ENCODE peak calls at places on chromosomes 12 and 14, in eight cellular contexts. N is RPMI8226; U is M059J; Y is WTC11; M is activated naive CD4-positive, alpha-beta T cell; T is GM03348; H is transverse colon; F is activated T-helper 1 cell treated with anti-CD3 and anti-CD28 coated beads, Interleukin-12 subunit alpha, Interleukin-12 subunit beta, Interleukin-2, Interleukin-4 antibody, amounts not matched to agents 30 ng/mL and 10 ng/mL and 1 ng/mL, durations not matched to agents 14 hours and 24 hours and 36 hours. K is an unnamed sample.

GRCh38 chr12:72471806-72472205 is 199.6 kb downstream of the TRHDE start:
- DNase-seq in N (no peak), U (no peak), Y (no peak), M (no peak), T (no peak), H (no peak), F (no peak), K (no peak)

GRCh38 chr12:121610239-121611149 is 15.8 kb upstream of the ORAI1 start:
- DNase-seq in N (no peak), U (no peak), Y (no peak), M (no peak), T (peak), H (peak), F (no peak), K (no peak)

GRCh38 chr12:1357711-1358110 is 236.7 kb downstream of the FBXL14 start:
- DNase-seq in N (no peak), U (no peak), Y (no peak), M (no peak), T (no peak), H (no peak), F (no peak), K (no peak)

GRCh38 chr12:130437555-130438242 is 100.0 kb downstream of the PIWIL1 start:
- DNase-seq in N (no peak), U (no peak), Y (peak), M (no peak), T (no peak), H (no peak), F (no peak), K (no peak)

GRCh38 chr12:48717252-48717695 is 767 bp upstream of the CCNT1 start:
- DNase-seq in N (peak), U (peak), Y (no peak), M (no peak), T (no peak), H (no peak), F (no peak), K (no peak)

GRCh38 chr12:24814379-24815086 is 134.4 kb downstream of the BCAT1 start:
- DNase-seq in N (peak), U (no peak), Y (no peak), M (no peak), T (no peak), H (no peak), F (no peak), K (no peak)

GRCh38 chr12:47995976-47996375 is 8.3 kb downstream of the COL2A1 start:
- DNase-seq in N (no peak), U (peak), Y (no peak), M (no peak), T (peak), H (no peak), F (no peak), K (no peak)

GRCh38 chr12:92608418-92609091 is 94.2 kb upstream of the PLEKHG7 start:
- DNase-seq in N (no peak), U (peak), Y (no peak), M (no peak), T (peak), H (no peak), F (no peak), K (no peak)

GRCh38 chr14:45705954-45706353 is 453.0 kb upstream of the MIS18BP1 start:
- DNase-seq in N (no peak), U (no peak), Y (no peak), M (no peak), T (no peak), H (no peak), F (no peak), K (no peak)

GRCh38 chr14:101065246-101065645 is 161.7 kb upstream of the RTL1 start:
- DNase-seq in N (no peak), U (no peak), Y (no peak), M (no peak), T (no peak), H (no peak), F (no peak), K (no peak)

GRCh38 chr14:22314183-22314820 is 274.7 kb downstream of the DAD1 start:
- DNase-seq in N (peak), U (peak), Y (no peak), M (no peak), T (peak), H (no peak), F (no peak), K (no peak)

GRCh38 chr12:114916124-114916523 is 232.1 kb upstream of the TBX3 start:
- DNase-seq in N (no peak), U (peak), Y (no peak), M (no peak), T (peak), H (no peak), F (no peak), K (no peak)

GRCh38 chr12:121427556-121428055 is 27.7 kb downstream of the RNF34 start:
- DNase-seq in N (no peak), U (no peak), Y (no peak), M (no peak), T (no peak), H (no peak), F (no peak), K (no peak)

GRCh38 chr14:41899416-41899815 is 292.7 kb downstream of the LRFN5 start:
- DNase-seq in N (no peak), U (no peak), Y (no peak), M (no peak), T (no peak), H (no peak), F (no peak), K (no peak)

GRCh38 chr14:69059658-69060648 is 80.9 kb upstream of the ACTN1 start:
- DNase-seq in N (no peak), U (peak), Y (no peak), M (no peak), T (peak), H (peak), F (no peak), K (no peak)

GRCh38 chr12:5388581-5389535 is 43.0 kb upstream of the NTF3 start:
- DNase-seq in N (no peak), U (peak), Y (no peak), M (no peak), T (peak), H (no peak), F (no peak), K (no peak)

GRCh38 chr14:96844857-96845570 is 47.8 kb downstream of the VRK1 start:
- DNase-seq in N (no peak), U (no peak), Y (no peak), M (no peak), T (no peak), H (no peak), F (no peak), K (no peak)

GRCh38 chr12:31861360-31861759 is 97.9 kb upstream of the RESF1 start:
- DNase-seq in N (no peak), U (no peak), Y (no peak), M (no peak), T (no peak), H (no peak), F (no peak), K (no peak)

GRCh38 chr14:77979666-77980351 is 179.9 kb downstream of the ADCK1 start:
- DNase-seq in N (peak), U (peak), Y (peak), M (no peak), T (peak), H (no peak), F (no peak), K (no peak)

GRCh38 chr12:33438890-33439586 is 581 bp downstream of the SYT10 start:
- DNase-seq in N (no peak), U (no peak), Y (peak), M (no peak), T (peak), H (no peak), F (no peak), K (no peak)

GRCh38 chr12:16324300-16324699 is 23.1 kb upstream of the MGST1 start:
- DNase-seq in N (no peak), U (no peak), Y (no peak), M (no peak), T (no peak), H (no peak), F (no peak), K (no peak)

K was measured in T-helper 22 cell.